ENCODE peak calls at places on chromosome 20, in seven cellular contexts. One of them, this sample, is unnamed.

GRCh38 chr20:59317332-59317731 is 16.9 kb downstream of the EDN3 start:
- DNase-seq in amygdala: no peak
- DNase-seq in pancreas: no peak
- DNase-seq in mesendoderm: no peak
- DNase-seq in kidney glomerular epithelial cell: no peak
- DNase-seq in GM03348: no peak
- DNase-seq in hepatocyte: no peak
- DNase-seq in this sample: no peak

GRCh38 chr20:32635764-32636163 is 38.0 kb downstream of the C20orf203 start:
- DNase-seq in kidney glomerular epithelial cell: no peak
- DNase-seq in hepatocyte: no peak
- DNase-seq in amygdala: no peak
- DNase-seq in mesendoderm: no peak
- DNase-seq in pancreas: no peak
- DNase-seq in GM03348: no peak
- DNase-seq in this sample: no peak

GRCh38 chr20:2006452-2007381 is 12.9 kb upstream of the PDYN start:
- DNase-seq in pancreas: no peak
- DNase-seq in GM03348: peak
- DNase-seq in kidney glomerular epithelial cell: peak
- DNase-seq in amygdala: no peak
- DNase-seq in mesendoderm: peak
- DNase-seq in hepatocyte: peak
- DNase-seq in this sample: no peak

GRCh38 chr20:47258745-47259695 is 97.5 kb downstream of the ZMYND8 start:
- DNase-seq in pancreas: no peak
- DNase-seq in amygdala: no peak
- DNase-seq in GM03348: no peak
- DNase-seq in mesendoderm: no peak
- DNase-seq in hepatocyte: no peak
- DNase-seq in kidney glomerular epithelial cell: peak
- DNase-seq in this sample: no peak

GRCh38 chr20:61584851-61585250 is 332.8 kb downstream of the CDH4 start:
- DNase-seq in hepatocyte: no peak
- DNase-seq in GM03348: no peak
- DNase-seq in mesendoderm: peak
- DNase-seq in pancreas: peak
- DNase-seq in kidney glomerular epithelial cell: no peak
- DNase-seq in amygdala: no peak
- DNase-seq in this sample: no peak

GRCh38 chr20:6034134-6034969 is 19.5 kb downstream of the LRRN4 start:
- DNase-seq in hepatocyte: no peak
- DNase-seq in kidney glomerular epithelial cell: no peak
- DNase-seq in mesendoderm: no peak
- DNase-seq in pancreas: no peak
- DNase-seq in amygdala: no peak
- DNase-seq in GM03348: no peak
- DNase-seq in this sample: no peak

GRCh38 chr20:44020406-44021148 is 105.9 kb downstream of the TOX2 start:
- DNase-seq in hepatocyte: no peak
- DNase-seq in pancreas: no peak
- DNase-seq in amygdala: no peak
- DNase-seq in mesendoderm: peak
- DNase-seq in GM03348: no peak
- DNase-seq in kidney glomerular epithelial cell: no peak
- DNase-seq in this sample: no peak

GRCh38 chr20:3367125-3367524 is 40.3 kb downstream of the DNAAF9 start:
- DNase-seq in GM03348: no peak
- DNase-seq in mesendoderm: no peak
- DNase-seq in amygdala: no peak
- DNase-seq in kidney glomerular epithelial cell: no peak
- DNase-seq in pancreas: no peak
- DNase-seq in hepatocyte: no peak
- DNase-seq in this sample: no peak

GRCh38 chr20:37971561-37972127 is 61.6 kb downstream of the TTI1 start:
- DNase-seq in hepatocyte: no peak
- DNase-seq in mesendoderm: no peak
- DNase-seq in pancreas: no peak
- DNase-seq in kidney glomerular epithelial cell: no peak
- DNase-seq in GM03348: no peak
- DNase-seq in amygdala: no peak
- DNase-seq in this sample: no peak

GRCh38 chr20:19017104-19017690 is 195.2 kb upstream of the SLC24A3 start:
- DNase-seq in amygdala: no peak
- DNase-seq in kidney glomerular epithelial cell: no peak
- DNase-seq in hepatocyte: no peak
- DNase-seq in pancreas: no peak
- DNase-seq in mesendoderm: no peak
- DNase-seq in GM03348: no peak
- DNase-seq in this sample: no peak

GRCh38 chr20:34435589-34435988 is 72.5 kb downstream of the ITCH start:
- DNase-seq in mesendoderm: no peak
- DNase-seq in amygdala: no peak
- DNase-seq in pancreas: no peak
- DNase-seq in GM03348: no peak
- DNase-seq in hepatocyte: no peak
- DNase-seq in kidney glomerular epithelial cell: no peak
- DNase-seq in this sample: no peak

GRCh38 chr20:59603727-59604608 is at the start of gene PHACTR3:
- DNase-seq in mesendoderm: peak
- DNase-seq in kidney glomerular epithelial cell: no peak
- DNase-seq in GM03348: no peak
- DNase-seq in pancreas: no peak
- DNase-seq in hepatocyte: peak
- DNase-seq in amygdala: peak
- DNase-seq in this sample: no peak

GRCh38 chr20:13788167-13788834 is 3.5 kb downstream of the NDUFAF5 start:
- DNase-seq in kidney glomerular epithelial cell: peak
- DNase-seq in mesendoderm: peak
- DNase-seq in pancreas: no peak
- DNase-seq in GM03348: peak
- DNase-seq in amygdala: peak
- DNase-seq in hepatocyte: peak
- DNase-seq in this sample: peak

GRCh38 chr20:7667194-7667593 is 273.1 kb downstream of the HAO1 start:
- DNase-seq in pancreas: no peak
- DNase-seq in GM03348: no peak
- DNase-seq in amygdala: no peak
- DNase-seq in kidney glomerular epithelial cell: no peak
- DNase-seq in hepatocyte: no peak
- DNase-seq in mesendoderm: no peak
- DNase-seq in this sample: no peak

GRCh38 chr20:60199866-60200265 is 241.6 kb downstream of the CDH26 start:
- DNase-seq in pancreas: no peak
- DNase-seq in amygdala: no peak
- DNase-seq in hepatocyte: no peak
- DNase-seq in GM03348: no peak
- DNase-seq in mesendoderm: no peak
- DNase-seq in kidney glomerular epithelial cell: no peak
- DNase-seq in this sample: no peak

GRCh38 chr20:15642676-15643075 is 930.6 kb downstream of the KIF16B start:
- DNase-seq in amygdala: no peak
- DNase-seq in pancreas: no peak
- DNase-seq in mesendoderm: no peak
- DNase-seq in GM03348: no peak
- DNase-seq in hepatocyte: no peak
- DNase-seq in kidney glomerular epithelial cell: no peak
- DNase-seq in this sample: no peak

GRCh38 chr20:8079976-8080375 is 52.1 kb upstream of the PLCB1 start:
- DNase-seq in kidney glomerular epithelial cell: no peak
- DNase-seq in pancreas: no peak
- DNase-seq in mesendoderm: no peak
- DNase-seq in amygdala: no peak
- DNase-seq in GM03348: no peak
- DNase-seq in hepatocyte: no peak
- DNase-seq in this sample: no peak

GRCh38 chr20:48581167-48581566 is 246.6 kb downstream of the PREX1 start:
- DNase-seq in amygdala: no peak
- DNase-seq in mesendoderm: no peak
- DNase-seq in hepatocyte: no peak
- DNase-seq in pancreas: no peak
- DNase-seq in kidney glomerular epithelial cell: no peak
- DNase-seq in GM03348: no peak
- DNase-seq in this sample: no peak

GRCh38 chr20:50737352-50737751 is 6.0 kb downstream of the PARD6B start:
- DNase-seq in mesendoderm: peak
- DNase-seq in GM03348: no peak
- DNase-seq in kidney glomerular epithelial cell: peak
- DNase-seq in pancreas: no peak
- DNase-seq in amygdala: no peak
- DNase-seq in hepatocyte: no peak
- DNase-seq in this sample: no peak

GRCh38 chr20:15930324-15931305 is 642.6 kb downstream of the KIF16B start:
- DNase-seq in GM03348: peak
- DNase-seq in amygdala: no peak
- DNase-seq in hepatocyte: peak
- DNase-seq in kidney glomerular epithelial cell: peak
- DNase-seq in pancreas: no peak
- DNase-seq in mesendoderm: peak
- DNase-seq in this sample: no peak

GRCh38 chr20:25005220-25005619 is 12.7 kb upstream of the APMAP start:
- DNase-seq in GM03348: no peak
- DNase-seq in amygdala: peak
- DNase-seq in mesendoderm: no peak
- DNase-seq in pancreas: no peak
- DNase-seq in kidney glomerular epithelial cell: peak
- DNase-seq in hepatocyte: no peak
- DNase-seq in this sample: no peak

GRCh38 chr20:63066506-63067265 is 59.9 kb upstream of the BHLHE23 start:
- DNase-seq in hepatocyte: no peak
- DNase-seq in GM03348: no peak
- DNase-seq in mesendoderm: no peak
- DNase-seq in amygdala: no peak
- DNase-seq in pancreas: peak
- DNase-seq in kidney glomerular epithelial cell: no peak
- DNase-seq in this sample: no peak

GRCh38 chr20:21719592-21720214 is 14.2 kb downstream of the PAX1 start:
- DNase-seq in pancreas: no peak
- DNase-seq in kidney glomerular epithelial cell: peak
- DNase-seq in hepatocyte: peak
- DNase-seq in mesendoderm: no peak
- DNase-seq in GM03348: peak
- DNase-seq in amygdala: peak
- DNase-seq in this sample: peak

GRCh38 chr20:49937023-49937929 is 1.1 kb downstream of the RNF114 start:
- DNase-seq in GM03348: peak
- DNase-seq in hepatocyte: peak
- DNase-seq in amygdala: no peak
- DNase-seq in kidney glomerular epithelial cell: no peak
- DNase-seq in pancreas: no peak
- DNase-seq in mesendoderm: peak
- DNase-seq in this sample: no peak

GRCh38 chr20:47674145-47674544 is 111.1 kb downstream of the SULF2 start:
- DNase-seq in pancreas: no peak
- DNase-seq in mesendoderm: no peak
- DNase-seq in amygdala: no peak
- DNase-seq in hepatocyte: peak
- DNase-seq in GM03348: no peak
- DNase-seq in kidney glomerular epithelial cell: no peak
- DNase-seq in this sample: no peak

GRCh38 chr20:35871311-35871771 is 83.0 kb downstream of the SCAND1 start:
- DNase-seq in pancreas: no peak
- DNase-seq in kidney glomerular epithelial cell: no peak
- DNase-seq in GM03348: no peak
- DNase-seq in hepatocyte: no peak
- DNase-seq in mesendoderm: no peak
- DNase-seq in amygdala: no peak
- DNase-seq in this sample: no peak

GRCh38 chr20:17659801-17660200 is 22.2 kb downstream of the RRBP1 start:
- DNase-seq in amygdala: no peak
- DNase-seq in kidney glomerular epithelial cell: no peak
- DNase-seq in mesendoderm: no peak
- DNase-seq in GM03348: no peak
- DNase-seq in pancreas: no peak
- DNase-seq in hepatocyte: no peak
- DNase-seq in this sample: no peak

GRCh38 chr20:18077157-18077556 is 19.4 kb upstream of the OVOL2 start:
- DNase-seq in hepatocyte: no peak
- DNase-seq in amygdala: no peak
- DNase-seq in mesendoderm: peak
- DNase-seq in pancreas: no peak
- DNase-seq in GM03348: no peak
- DNase-seq in kidney glomerular epithelial cell: no peak
- DNase-seq in this sample: no peak

GRCh38 chr20:15487030-15487429 is 1086.2 kb downstream of the KIF16B start:
- DNase-seq in mesendoderm: peak
- DNase-seq in GM03348: no peak
- DNase-seq in pancreas: no peak
- DNase-seq in kidney glomerular epithelial cell: no peak
- DNase-seq in hepatocyte: no peak
- DNase-seq in amygdala: no peak
- DNase-seq in this sample: no peak

GRCh38 chr20:58698741-58699141 is 6.1 kb downstream of the NPEPL1 start:
- DNase-seq in GM03348: no peak
- DNase-seq in mesendoderm: no peak
- DNase-seq in pancreas: peak
- DNase-seq in kidney glomerular epithelial cell: no peak
- DNase-seq in hepatocyte: no peak
- DNase-seq in amygdala: no peak
- DNase-seq in this sample: no peak

GRCh38 chr20:13228771-13229170 is 7.7 kb downstream of the ISM1 start:
- DNase-seq in kidney glomerular epithelial cell: no peak
- DNase-seq in pancreas: no peak
- DNase-seq in GM03348: no peak
- DNase-seq in mesendoderm: no peak
- DNase-seq in amygdala: no peak
- DNase-seq in hepatocyte: no peak
- DNase-seq in this sample: no peak

GRCh38 chr20:3325864-3326263 is 81.6 kb downstream of the DNAAF9 start:
- DNase-seq in hepatocyte: no peak
- DNase-seq in amygdala: no peak
- DNase-seq in GM03348: no peak
- DNase-seq in kidney glomerular epithelial cell: no peak
- DNase-seq in pancreas: no peak
- DNase-seq in mesendoderm: no peak
- DNase-seq in this sample: no peak

GRCh38 chr20:17560344-17561074 is 9.4 kb upstream of the DSTN start:
- DNase-seq in hepatocyte: no peak
- DNase-seq in kidney glomerular epithelial cell: no peak
- DNase-seq in amygdala: no peak
- DNase-seq in mesendoderm: no peak
- DNase-seq in GM03348: no peak
- DNase-seq in pancreas: no peak
- DNase-seq in this sample: no peak

GRCh38 chr20:46895906-46896242 is 1.2 kb downstream of the EYA2 start:
- DNase-seq in amygdala: no peak
- DNase-seq in kidney glomerular epithelial cell: no peak
- DNase-seq in GM03348: no peak
- DNase-seq in pancreas: no peak
- DNase-seq in mesendoderm: no peak
- DNase-seq in hepatocyte: no peak
- DNase-seq in this sample: no peak

GRCh38 chr20:9032758-9033157 is 36.1 kb upstream of the PLCB4 start:
- DNase-seq in amygdala: no peak
- DNase-seq in hepatocyte: no peak
- DNase-seq in kidney glomerular epithelial cell: no peak
- DNase-seq in pancreas: no peak
- DNase-seq in GM03348: no peak
- DNase-seq in mesendoderm: no peak
- DNase-seq in this sample: no peak

GRCh38 chr20:51871943-51872342 is 69.6 kb upstream of the SALL4 start:
- DNase-seq in amygdala: no peak
- DNase-seq in pancreas: no peak
- DNase-seq in mesendoderm: no peak
- DNase-seq in GM03348: no peak
- DNase-seq in kidney glomerular epithelial cell: no peak
- DNase-seq in hepatocyte: peak
- DNase-seq in this sample: no peak

GRCh38 chr20:48051810-48052491 is 266.7 kb upstream of the SULF2 start:
- DNase-seq in amygdala: no peak
- DNase-seq in hepatocyte: peak
- DNase-seq in pancreas: no peak
- DNase-seq in GM03348: peak
- DNase-seq in kidney glomerular epithelial cell: peak
- DNase-seq in mesendoderm: no peak
- DNase-seq in this sample: no peak

GRCh38 chr20:44471481-44471882 is 4.2 kb upstream of the TTPAL start:
- DNase-seq in pancreas: no peak
- DNase-seq in hepatocyte: peak
- DNase-seq in kidney glomerular epithelial cell: no peak
- DNase-seq in amygdala: no peak
- DNase-seq in GM03348: peak
- DNase-seq in mesendoderm: peak
- DNase-seq in this sample: no peak